ENCODE peak calls at places on chromosomes 16 and 17, in eight cellular contexts. One of them, this sample, is unnamed.

GRCh38 chr16:66692341-66692740 is 4.2 kb downstream of the CMTM4 start:
- DNase-seq in cardiac fibroblast: no peak
- DNase-seq in fibroblast of mammary gland: no peak
- DNase-seq in AG10803: no peak
- DNase-seq in NCI-H345: no peak
- DNase-seq in NCI-H510A: no peak
- DNase-seq in iPS-NIHi11: no peak
- DNase-seq in ascending aorta: no peak
- DNase-seq in this sample: peak

GRCh38 chr17:44934745-44935105 is 12.8 kb downstream of the KIF18B start:
- DNase-seq in iPS-NIHi11: no peak
- DNase-seq in fibroblast of mammary gland: no peak
- DNase-seq in NCI-H345: no peak
- DNase-seq in AG10803: no peak
- DNase-seq in NCI-H510A: no peak
- DNase-seq in ascending aorta: no peak
- DNase-seq in cardiac fibroblast: no peak
- DNase-seq in this sample: no peak

GRCh38 chr17:67248291-67248690 is 3.3 kb upstream of the HELZ start:
- DNase-seq in NCI-H510A: no peak
- DNase-seq in AG10803: no peak
- DNase-seq in cardiac fibroblast: no peak
- DNase-seq in ascending aorta: no peak
- DNase-seq in iPS-NIHi11: no peak
- DNase-seq in NCI-H345: no peak
- DNase-seq in fibroblast of mammary gland: no peak
- DNase-seq in this sample: no peak

GRCh38 chr16:68417711-68418301 is 30.5 kb downstream of the SMPD3 start:
- DNase-seq in NCI-H345: peak
- DNase-seq in ascending aorta: no peak
- DNase-seq in AG10803: no peak
- DNase-seq in NCI-H510A: peak
- DNase-seq in fibroblast of mammary gland: no peak
- DNase-seq in cardiac fibroblast: no peak
- DNase-seq in iPS-NIHi11: no peak
- DNase-seq in this sample: peak

GRCh38 chr17:67534941-67535340 is 157.9 kb downstream of the PITPNC1 start:
- DNase-seq in AG10803: no peak
- DNase-seq in iPS-NIHi11: no peak
- DNase-seq in ascending aorta: no peak
- DNase-seq in NCI-H345: no peak
- DNase-seq in fibroblast of mammary gland: no peak
- DNase-seq in NCI-H510A: no peak
- DNase-seq in cardiac fibroblast: no peak
- DNase-seq in this sample: no peak

GRCh38 chr17:50620848-50621247 is 13.8 kb upstream of the ABCC3 start:
- DNase-seq in cardiac fibroblast: no peak
- DNase-seq in iPS-NIHi11: peak
- DNase-seq in NCI-H510A: no peak
- DNase-seq in NCI-H345: peak
- DNase-seq in fibroblast of mammary gland: no peak
- DNase-seq in ascending aorta: no peak
- DNase-seq in AG10803: no peak
- DNase-seq in this sample: no peak

GRCh38 chr16:27365142-27366089 is 36.6 kb upstream of the IL21R start:
- DNase-seq in cardiac fibroblast: peak
- DNase-seq in iPS-NIHi11: no peak
- DNase-seq in ascending aorta: no peak
- DNase-seq in NCI-H345: no peak
- DNase-seq in fibroblast of mammary gland: peak
- DNase-seq in AG10803: peak
- DNase-seq in NCI-H510A: no peak
- DNase-seq in this sample: no peak

GRCh38 chr17:6641374-6641818 is 536 bp downstream of the TXNDC17 start:
- DNase-seq in AG10803: no peak
- DNase-seq in cardiac fibroblast: no peak
- DNase-seq in fibroblast of mammary gland: peak
- DNase-seq in NCI-H510A: no peak
- DNase-seq in iPS-NIHi11: no peak
- DNase-seq in ascending aorta: no peak
- DNase-seq in NCI-H345: no peak
- DNase-seq in this sample: no peak

GRCh38 chr17:76753061-76753961 is 15.4 kb downstream of the MFSD11 start:
- DNase-seq in NCI-H345: no peak
- DNase-seq in AG10803: no peak
- DNase-seq in cardiac fibroblast: no peak
- DNase-seq in iPS-NIHi11: no peak
- DNase-seq in fibroblast of mammary gland: no peak
- DNase-seq in ascending aorta: no peak
- DNase-seq in NCI-H510A: no peak
- DNase-seq in this sample: no peak

GRCh38 chr16:81838794-81839193 is 59.7 kb downstream of the PLCG2 start:
- DNase-seq in cardiac fibroblast: peak
- DNase-seq in NCI-H345: no peak
- DNase-seq in iPS-NIHi11: no peak
- DNase-seq in fibroblast of mammary gland: peak
- DNase-seq in AG10803: peak
- DNase-seq in NCI-H510A: no peak
- DNase-seq in ascending aorta: no peak
- DNase-seq in this sample: no peak

GRCh38 chr17:69874220-69874670 is 200.8 kb upstream of the KCNJ16 start:
- DNase-seq in ascending aorta: no peak
- DNase-seq in cardiac fibroblast: peak
- DNase-seq in NCI-H510A: no peak
- DNase-seq in iPS-NIHi11: no peak
- DNase-seq in AG10803: peak
- DNase-seq in fibroblast of mammary gland: peak
- DNase-seq in NCI-H345: no peak
- DNase-seq in this sample: no peak

GRCh38 chr17:80005360-80006338 is 30.0 kb downstream of the TBC1D16 start:
- DNase-seq in NCI-H510A: no peak
- DNase-seq in cardiac fibroblast: peak
- DNase-seq in fibroblast of mammary gland: peak
- DNase-seq in iPS-NIHi11: peak
- DNase-seq in AG10803: no peak
- DNase-seq in NCI-H345: peak
- DNase-seq in ascending aorta: no peak
- DNase-seq in this sample: no peak

GRCh38 chr17:17515921-17516295 is 19.7 kb upstream of the RASD1 start:
- DNase-seq in ascending aorta: no peak
- DNase-seq in iPS-NIHi11: no peak
- DNase-seq in NCI-H345: no peak
- DNase-seq in AG10803: peak
- DNase-seq in cardiac fibroblast: peak
- DNase-seq in NCI-H510A: no peak
- DNase-seq in fibroblast of mammary gland: peak
- DNase-seq in this sample: no peak

GRCh38 chr17:14091367-14091766 is 22.1 kb downstream of the COX10 start:
- DNase-seq in cardiac fibroblast: peak
- DNase-seq in ascending aorta: no peak
- DNase-seq in NCI-H345: no peak
- DNase-seq in NCI-H510A: no peak
- DNase-seq in fibroblast of mammary gland: peak
- DNase-seq in AG10803: peak
- DNase-seq in iPS-NIHi11: no peak
- DNase-seq in this sample: no peak

GRCh38 chr16:86066755-86067154 is 167.8 kb downstream of the IRF8 start:
- DNase-seq in NCI-H510A: no peak
- DNase-seq in AG10803: no peak
- DNase-seq in cardiac fibroblast: no peak
- DNase-seq in ascending aorta: no peak
- DNase-seq in fibroblast of mammary gland: no peak
- DNase-seq in iPS-NIHi11: no peak
- DNase-seq in NCI-H345: no peak
- DNase-seq in this sample: no peak

GRCh38 chr16:72198021-72198420 is 26.1 kb upstream of the PMFBP1 start:
- DNase-seq in AG10803: peak
- DNase-seq in NCI-H510A: no peak
- DNase-seq in ascending aorta: no peak
- DNase-seq in fibroblast of mammary gland: peak
- DNase-seq in NCI-H345: peak
- DNase-seq in cardiac fibroblast: peak
- DNase-seq in iPS-NIHi11: no peak
- DNase-seq in this sample: peak

GRCh38 chr16:87016636-87017035 is 300.6 kb downstream of the C16orf95 start:
- DNase-seq in AG10803: no peak
- DNase-seq in fibroblast of mammary gland: peak
- DNase-seq in NCI-H510A: no peak
- DNase-seq in iPS-NIHi11: no peak
- DNase-seq in NCI-H345: no peak
- DNase-seq in cardiac fibroblast: no peak
- DNase-seq in ascending aorta: no peak
- DNase-seq in this sample: no peak

GRCh38 chr16:48366165-48367093 is 18.8 kb downstream of the SIAH1 start:
- DNase-seq in AG10803: peak
- DNase-seq in cardiac fibroblast: peak
- DNase-seq in iPS-NIHi11: peak
- DNase-seq in fibroblast of mammary gland: peak
- DNase-seq in ascending aorta: no peak
- DNase-seq in NCI-H345: peak
- DNase-seq in NCI-H510A: no peak
- DNase-seq in this sample: no peak

GRCh38 chr17:5759501-5759925 is 175.2 kb upstream of the NLRP1 start:
- DNase-seq in ascending aorta: no peak
- DNase-seq in fibroblast of mammary gland: no peak
- DNase-seq in iPS-NIHi11: no peak
- DNase-seq in AG10803: no peak
- DNase-seq in cardiac fibroblast: peak
- DNase-seq in NCI-H510A: no peak
- DNase-seq in NCI-H345: no peak
- DNase-seq in this sample: no peak

GRCh38 chr16:81720973-81721907 is 57.9 kb upstream of the PLCG2 start:
- DNase-seq in ascending aorta: no peak
- DNase-seq in cardiac fibroblast: no peak
- DNase-seq in AG10803: no peak
- DNase-seq in NCI-H345: no peak
- DNase-seq in NCI-H510A: no peak
- DNase-seq in fibroblast of mammary gland: no peak
- DNase-seq in iPS-NIHi11: no peak
- DNase-seq in this sample: no peak

GRCh38 chr17:44010966-44011647 is 3.7 kb downstream of the TMEM101 start:
- DNase-seq in cardiac fibroblast: no peak
- DNase-seq in iPS-NIHi11: no peak
- DNase-seq in fibroblast of mammary gland: peak
- DNase-seq in AG10803: no peak
- DNase-seq in NCI-H510A: no peak
- DNase-seq in ascending aorta: no peak
- DNase-seq in NCI-H345: no peak
- DNase-seq in this sample: no peak

GRCh38 chr17:22462461-22462860 is 770.1 kb downstream of the KCNJ18 start:
- DNase-seq in iPS-NIHi11: no peak
- DNase-seq in NCI-H345: no peak
- DNase-seq in ascending aorta: no peak
- DNase-seq in AG10803: no peak
- DNase-seq in cardiac fibroblast: no peak
- DNase-seq in NCI-H510A: no peak
- DNase-seq in fibroblast of mammary gland: no peak
- DNase-seq in this sample: no peak

GRCh38 chr17:29565643-29566472 is 979 bp downstream of the ABHD15 start:
- DNase-seq in AG10803: no peak
- DNase-seq in NCI-H345: peak
- DNase-seq in NCI-H510A: peak
- DNase-seq in ascending aorta: no peak
- DNase-seq in fibroblast of mammary gland: no peak
- DNase-seq in iPS-NIHi11: peak
- DNase-seq in cardiac fibroblast: no peak
- DNase-seq in this sample: peak

GRCh38 chr16:9091867-9092281 is 430 bp downstream of the HAPSTR1 start:
- DNase-seq in fibroblast of mammary gland: no peak
- DNase-seq in NCI-H345: peak
- DNase-seq in ascending aorta: no peak
- DNase-seq in AG10803: peak
- DNase-seq in iPS-NIHi11: no peak
- DNase-seq in NCI-H510A: no peak
- DNase-seq in cardiac fibroblast: no peak
- DNase-seq in this sample: peak

GRCh38 chr17:41717408-41718286 is 5.5 kb downstream of the GAST start:
- DNase-seq in iPS-NIHi11: no peak
- DNase-seq in cardiac fibroblast: peak
- DNase-seq in AG10803: peak
- DNase-seq in ascending aorta: no peak
- DNase-seq in NCI-H345: no peak
- DNase-seq in fibroblast of mammary gland: peak
- DNase-seq in NCI-H510A: no peak
- DNase-seq in this sample: no peak

GRCh38 chr16:11105038-11105903 is 150.7 kb downstream of the SOCS1 start:
- DNase-seq in fibroblast of mammary gland: peak
- DNase-seq in NCI-H345: no peak
- DNase-seq in iPS-NIHi11: no peak
- DNase-seq in cardiac fibroblast: peak
- DNase-seq in ascending aorta: no peak
- DNase-seq in AG10803: peak
- DNase-seq in NCI-H510A: peak
- DNase-seq in this sample: no peak

GRCh38 chr16:50657251-50657650 is 23.9 kb downstream of the SNX20 start:
- DNase-seq in NCI-H345: no peak
- DNase-seq in ascending aorta: no peak
- DNase-seq in fibroblast of mammary gland: peak
- DNase-seq in cardiac fibroblast: no peak
- DNase-seq in iPS-NIHi11: no peak
- DNase-seq in NCI-H510A: no peak
- DNase-seq in AG10803: no peak
- DNase-seq in this sample: no peak

GRCh38 chr16:10180771-10181163 is 1.5 kb downstream of the GRIN2A start:
- DNase-seq in cardiac fibroblast: peak
- DNase-seq in AG10803: no peak
- DNase-seq in iPS-NIHi11: peak
- DNase-seq in fibroblast of mammary gland: no peak
- DNase-seq in ascending aorta: no peak
- DNase-seq in NCI-H510A: no peak
- DNase-seq in NCI-H345: no peak
- DNase-seq in this sample: peak

GRCh38 chr17:78572277-78573205 is 4.7 kb downstream of the DNAH17 start:
- DNase-seq in NCI-H510A: peak
- DNase-seq in NCI-H345: no peak
- DNase-seq in fibroblast of mammary gland: no peak
- DNase-seq in ascending aorta: no peak
- DNase-seq in iPS-NIHi11: peak
- DNase-seq in AG10803: no peak
- DNase-seq in cardiac fibroblast: no peak
- DNase-seq in this sample: no peak

GRCh38 chr17:82134101-82134500 is 36.1 kb upstream of the FASN start:
- DNase-seq in NCI-H510A: no peak
- DNase-seq in fibroblast of mammary gland: peak
- DNase-seq in ascending aorta: no peak
- DNase-seq in cardiac fibroblast: peak
- DNase-seq in NCI-H345: no peak
- DNase-seq in AG10803: peak
- DNase-seq in iPS-NIHi11: no peak
- DNase-seq in this sample: no peak

GRCh38 chr17:30809867-30810266 is 14.6 kb downstream of the CRLF3 start:
- DNase-seq in ascending aorta: no peak
- DNase-seq in NCI-H510A: no peak
- DNase-seq in iPS-NIHi11: no peak
- DNase-seq in AG10803: no peak
- DNase-seq in fibroblast of mammary gland: no peak
- DNase-seq in NCI-H345: no peak
- DNase-seq in cardiac fibroblast: no peak
- DNase-seq in this sample: no peak

GRCh38 chr17:57873261-57874057 is 23.6 kb upstream of the MRPS23 start:
- DNase-seq in NCI-H510A: no peak
- DNase-seq in cardiac fibroblast: no peak
- DNase-seq in ascending aorta: no peak
- DNase-seq in fibroblast of mammary gland: no peak
- DNase-seq in AG10803: no peak
- DNase-seq in iPS-NIHi11: no peak
- DNase-seq in NCI-H345: no peak
- DNase-seq in this sample: peak

GRCh38 chr17:2423271-2423670 is 22.4 kb upstream of the MNT start:
- DNase-seq in fibroblast of mammary gland: no peak
- DNase-seq in iPS-NIHi11: no peak
- DNase-seq in cardiac fibroblast: no peak
- DNase-seq in ascending aorta: no peak
- DNase-seq in NCI-H345: no peak
- DNase-seq in NCI-H510A: peak
- DNase-seq in AG10803: no peak
- DNase-seq in this sample: no peak

GRCh38 chr16:66927012-66927436 is 1.7 kb upstream of the RRAD start:
- DNase-seq in fibroblast of mammary gland: peak
- DNase-seq in AG10803: peak
- DNase-seq in cardiac fibroblast: peak
- DNase-seq in NCI-H345: no peak
- DNase-seq in ascending aorta: no peak
- DNase-seq in iPS-NIHi11: no peak
- DNase-seq in NCI-H510A: no peak
- DNase-seq in this sample: no peak